ENCODE peak calls at places on chromosomes 6 and 20, in five cellular contexts. M is HEK293T, R is SK-N-SH, W is K562, A is GM12878. N is an unnamed sample.

GRCh38 chr20:50744143-50744792 is 12.9 kb downstream of the PARD6B start:
- DNase-seq in M (peak), R (peak), W (peak), A (no peak), N (peak)

GRCh38 chr6:159933077-159933476 is 35.8 kb upstream of the IGF2R start:
- DNase-seq in M (no peak), R (no peak), W (no peak), A (no peak), N (no peak)

GRCh38 chr6:17812311-17812710 is 105.6 kb upstream of the NUP153 start:
- DNase-seq in M (no peak), R (no peak), W (no peak), A (no peak), N (no peak)

GRCh38 chr6:155832596-155832995 is 377.0 kb upstream of the NOX3 start:
- DNase-seq in M (no peak), R (no peak), W (no peak), A (no peak), N (peak)

GRCh38 chr20:61192254-61192950 is 59.7 kb upstream of the CDH4 start:
- DNase-seq in M (no peak), R (no peak), W (no peak), A (no peak), N (no peak)

GRCh38 chr6:33977606-33978438 is 168.1 kb downstream of the GRM4 start:
- DNase-seq in M (no peak), R (peak), W (no peak), A (no peak), N (no peak)

GRCh38 chr20:61875221-61875885 is 190.3 kb downstream of the TAF4 start:
- DNase-seq in M (no peak), R (peak), W (no peak), A (no peak), N (no peak)

GRCh38 chr6:12092762-12093161 is 80.7 kb downstream of the HIVEP1 start:
- DNase-seq in M (no peak), R (no peak), W (no peak), A (no peak), N (no peak)

GRCh38 chr6:112744827-112745226 is 397.7 kb downstream of the RFPL4B start:
- DNase-seq in M (no peak), R (no peak), W (no peak), A (no peak), N (no peak)

GRCh38 chr6:148750826-148751225 is 4.0 kb downstream of the UST start:
- DNase-seq in M (no peak), R (no peak), W (no peak), A (no peak), N (no peak)

GRCh38 chr6:46581459-46582177 is 71.0 kb downstream of the CYP39A1 start:
- DNase-seq in M (no peak), R (no peak), W (no peak), A (no peak), N (no peak)

GRCh38 chr6:140017470-140017869 is 643.0 kb upstream of the CITED2 start:
- DNase-seq in M (no peak), R (no peak), W (no peak), A (no peak), N (no peak)

GRCh38 chr6:140020207-140020791 is 645.9 kb upstream of the CITED2 start:
- DNase-seq in M (no peak), R (no peak), W (no peak), A (no peak), N (no peak)

GRCh38 chr6:140018588-140018987 is 644.1 kb upstream of the CITED2 start:
- DNase-seq in M (no peak), R (no peak), W (no peak), A (no peak), N (no peak)
- TF ChIP-seq FOXM1 in M (no peak), R (no peak), W (no peak), A (no peak), N (no peak)

DNA sequence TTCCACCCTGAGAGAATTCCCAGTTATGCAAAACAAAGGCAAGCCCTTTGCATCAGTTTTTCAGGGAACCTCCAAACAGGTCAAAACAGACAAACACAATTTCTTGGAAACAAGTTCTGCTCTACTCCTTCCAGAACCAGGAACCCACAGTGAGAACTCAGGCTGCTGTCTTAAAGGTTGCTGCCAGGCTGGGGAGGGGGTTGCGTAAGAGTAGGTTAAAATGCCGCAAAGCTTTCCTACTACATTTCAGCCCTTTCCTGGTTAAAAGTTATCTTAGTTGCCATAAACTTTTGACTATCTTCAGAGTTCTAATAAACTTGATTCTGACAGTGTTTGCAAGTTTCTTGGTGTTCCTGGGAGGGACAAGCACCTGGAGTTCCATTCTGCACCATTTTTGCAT is 33.8 kb downstream of the KPNA5 start:
- DNase-seq in M (no peak), R (no peak), W (no peak), A (no peak), N (no peak)
- TF ChIP-seq FOXM1 in M (no peak), R (no peak), W (no peak), A (no peak), N (no peak)

GRCh38 chr6:36753671-36754485 is 56.3 kb downstream of the RAB44 start:
- DNase-seq in M (no peak), R (peak), W (no peak), A (no peak), N (no peak)
- TF ChIP-seq FOXM1 in M (no peak), R (no peak), W (no peak), A (no peak), N (no peak)

GRCh38 chr6:43669922-43670622 is 17.5 kb downstream of the MRPS18A start:
- DNase-seq in M (no peak), R (no peak), W (peak), A (no peak), N (no peak)
- TF ChIP-seq FOXM1 in M (no peak), R (no peak), W (no peak), A (no peak), N (no peak)

DNA sequence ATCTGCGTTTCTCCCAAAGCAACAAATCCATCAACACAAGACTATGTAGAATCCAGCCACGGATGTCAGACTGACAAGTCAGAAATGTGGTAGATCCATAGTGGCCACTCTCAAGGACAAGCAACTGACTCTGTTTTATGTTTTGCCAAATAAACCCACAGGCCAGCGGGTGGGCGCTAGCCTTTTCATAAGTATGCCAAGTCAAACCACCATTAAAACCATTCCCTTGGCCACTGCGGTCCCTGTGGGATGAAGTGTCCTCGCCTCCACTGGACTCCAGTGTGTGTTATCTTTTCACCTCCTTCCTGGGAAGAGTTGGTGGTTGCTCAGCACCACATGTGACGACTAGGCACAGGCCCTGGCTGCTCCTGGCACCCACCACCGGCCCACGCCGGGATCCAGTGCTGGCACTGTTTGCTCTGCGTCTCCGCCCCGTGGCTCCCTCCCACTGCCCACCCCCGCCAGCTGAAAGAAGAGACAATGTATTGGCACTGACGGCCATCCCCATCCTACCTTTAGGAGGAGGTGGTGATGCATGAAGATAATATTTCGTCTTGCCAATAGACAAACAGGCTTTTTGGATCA is 103.4 kb downstream of the FOXC1 start:
- DNase-seq in M (no peak), R (no peak), W (no peak), A (no peak), N (no peak)
- TF ChIP-seq FOXM1 in M (no peak), R (no peak), W (no peak), A (no peak), N (no peak)

GRCh38 chr6:104509355-104509754 is 350.4 kb downstream of the HACE1 start:
- DNase-seq in M (no peak), R (no peak), W (no peak), A (no peak), N (no peak)
- TF ChIP-seq FOXM1 in M (no peak), R (no peak), W (no peak), A (no peak), N (no peak)

DNA sequence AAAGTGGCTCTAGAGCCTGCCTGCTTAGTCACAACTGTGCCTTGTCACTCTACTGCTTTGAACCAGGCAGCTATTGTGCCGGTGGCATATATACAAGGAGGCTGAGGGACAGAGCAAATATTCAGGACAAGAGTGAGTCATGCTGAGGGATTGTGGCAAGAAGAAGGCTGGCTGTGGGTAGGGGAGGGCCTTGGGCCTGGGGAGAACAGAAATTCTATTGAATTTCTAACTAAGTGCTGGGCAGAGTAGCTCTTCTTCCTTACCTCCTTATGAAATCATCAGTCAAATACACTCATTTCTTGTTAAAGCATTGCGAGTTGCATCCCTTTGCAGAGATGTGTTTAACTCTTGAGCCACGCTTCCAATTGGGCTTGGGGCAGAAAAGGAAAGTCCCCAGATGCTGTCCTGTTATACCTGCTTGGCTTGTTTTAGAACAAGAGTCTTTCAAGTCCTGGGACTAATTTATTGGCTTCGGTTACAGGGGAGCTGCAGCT is 59.7 kb downstream of the PFDN4 start:
- DNase-seq in M (no peak), R (no peak), W (no peak), A (no peak), N (peak)
- TF ChIP-seq FOXM1 in M (no peak), R (no peak), W (no peak), A (no peak), N (no peak)

GRCh38 chr20:17406191-17406590 is 125.0 kb downstream of the BFSP1 start:
- DNase-seq in M (no peak), R (no peak), W (no peak), A (no peak), N (no peak)
- TF ChIP-seq FOXM1 in M (no peak), R (no peak), W (no peak), A (no peak), N (no peak)

N was measured in HepG2.